ENCODE peak calls at places on chromosomes 12 and 14, in six cellular contexts. V is mesendoderm; A is uterus; I is fibroblast of lung; P is naive thymus-derived CD4-positive, alpha-beta T cell; X is CD8-positive, alpha-beta T cell. M is an unnamed sample. For H3K4me1, the result is how much of the 10 kb centered on the place peaks cover.

GRCh38 chr14:103014466-103015319 is 42.7 kb downstream of the CDC42BPB start:
- DNase-seq in I (peak), P (no peak), V (peak), A (no peak), X (no peak), M (peak)

GRCh38 chr12:119069029-119069731 is 87.8 kb downstream of the SRRM4 start:
- DNase-seq in X (no peak), I (no peak), V (peak), P (no peak), A (no peak), M (no peak)

GRCh38 chr12:92414383-92415065 is 268.9 kb upstream of the BTG1 start:
- DNase-seq in X (no peak), A (no peak), I (peak), V (no peak), P (no peak), M (no peak)

GRCh38 chr12:94873368-94874085 is 130.0 kb downstream of the NDUFA12 start:
- DNase-seq in X (no peak), V (peak), P (no peak), A (peak), I (no peak), M (peak)

GRCh38 chr12:71124833-71125460 is 32.9 kb downstream of the TSPAN8 start:
- DNase-seq in A (no peak), V (no peak), X (no peak), I (no peak), P (no peak), M (no peak)

GRCh38 chr12:32217354-32218310 is 111.0 kb downstream of the BICD1 start:
- DNase-seq in A (no peak), I (peak), P (no peak), V (no peak), X (no peak), M (peak)

GRCh38 chr12:106248177-106248848 is 493 bp upstream of the CKAP4 start:
- DNase-seq in P (no peak), A (peak), I (peak), X (peak), V (peak), M (peak)

GRCh38 chr12:49027846-49028245 is 9.3 kb upstream of the PRKAG1 start:
- DNase-seq in I (no peak), A (no peak), P (no peak), V (no peak), X (no peak), M (no peak)

GRCh38 chr12:103680591-103681065 is 93.6 kb downstream of the STAB2 start:
- DNase-seq in I (no peak), V (peak), P (no peak), A (peak), X (no peak), M (no peak)

GRCh38 chr14:65866422-65866821 is 453.9 kb downstream of the FUT8 start:
- DNase-seq in I (no peak), X (no peak), A (no peak), P (no peak), V (no peak), M (no peak)

GRCh38 chr12:32312049-32312670 is 87.2 kb upstream of the FGD4 start:
- DNase-seq in X (no peak), V (peak), I (peak), P (no peak), A (no peak), M (no peak)

GRCh38 chr12:52380271-52380694 is 5.2 kb downstream of the KRT84 start:
- DNase-seq in V (peak), I (peak), P (no peak), A (no peak), X (no peak), M (peak)

GRCh38 chr14:100056964-100057817 is 8.0 kb upstream of the EVL start:
- DNase-seq in V (peak), A (no peak), I (peak), X (peak), P (no peak), M (no peak)

GRCh38 chr12:72330291-72330690 is 58.1 kb downstream of the TRHDE start:
- DNase-seq in P (no peak), V (peak), X (no peak), I (peak), A (no peak), M (no peak)

GRCh38 chr14:70822706-70823185 is 13.4 kb upstream of the MAP3K9 start:
- DNase-seq in V (peak), A (peak), X (no peak), I (no peak), P (no peak), M (peak)

GRCh38 chr12:6772331-6772695 is at the start of gene LAG3:
- DNase-seq in I (no peak), P (no peak), X (peak), A (peak), V (no peak), M (peak)

GRCh38 chr12:129614221-129614885 is 289.5 kb downstream of the TMEM132D start:
- DNase-seq in V (no peak), P (no peak), A (no peak), I (no peak), X (no peak), M (no peak)

GRCh38 chr14:102684276-102684663 is 91.8 kb downstream of the RCOR1 start:
- DNase-seq in I (no peak), P (no peak), A (no peak), X (no peak), V (no peak), M (no peak)

GRCh38 chr12:82055391-82055790 is 296.2 kb upstream of the PPFIA2 start:
- DNase-seq in X (no peak), V (peak), I (no peak), P (no peak), A (no peak), M (no peak)

GRCh38 chr12:114069507-114069906 is 103.4 kb upstream of the RBM19 start:
- DNase-seq in X (no peak), I (no peak), V (no peak), P (no peak), A (no peak), M (no peak)

GRCh38 chr14:37122288-37122687 is 50.1 kb downstream of the SLC25A21 start:
- DNase-seq in P (no peak), X (no peak), I (peak), V (peak), A (no peak), M (no peak)

GRCh38 chr12:13487326-13487725 is 290.8 kb downstream of the EMP1 start:
- DNase-seq in A (no peak), V (no peak), I (no peak), P (no peak), X (no peak), M (no peak)
- H3K4me1 ChIP-seq in A (under half), V (under half), I (under half), P (under half), X (under half), M (under half)

DNA sequence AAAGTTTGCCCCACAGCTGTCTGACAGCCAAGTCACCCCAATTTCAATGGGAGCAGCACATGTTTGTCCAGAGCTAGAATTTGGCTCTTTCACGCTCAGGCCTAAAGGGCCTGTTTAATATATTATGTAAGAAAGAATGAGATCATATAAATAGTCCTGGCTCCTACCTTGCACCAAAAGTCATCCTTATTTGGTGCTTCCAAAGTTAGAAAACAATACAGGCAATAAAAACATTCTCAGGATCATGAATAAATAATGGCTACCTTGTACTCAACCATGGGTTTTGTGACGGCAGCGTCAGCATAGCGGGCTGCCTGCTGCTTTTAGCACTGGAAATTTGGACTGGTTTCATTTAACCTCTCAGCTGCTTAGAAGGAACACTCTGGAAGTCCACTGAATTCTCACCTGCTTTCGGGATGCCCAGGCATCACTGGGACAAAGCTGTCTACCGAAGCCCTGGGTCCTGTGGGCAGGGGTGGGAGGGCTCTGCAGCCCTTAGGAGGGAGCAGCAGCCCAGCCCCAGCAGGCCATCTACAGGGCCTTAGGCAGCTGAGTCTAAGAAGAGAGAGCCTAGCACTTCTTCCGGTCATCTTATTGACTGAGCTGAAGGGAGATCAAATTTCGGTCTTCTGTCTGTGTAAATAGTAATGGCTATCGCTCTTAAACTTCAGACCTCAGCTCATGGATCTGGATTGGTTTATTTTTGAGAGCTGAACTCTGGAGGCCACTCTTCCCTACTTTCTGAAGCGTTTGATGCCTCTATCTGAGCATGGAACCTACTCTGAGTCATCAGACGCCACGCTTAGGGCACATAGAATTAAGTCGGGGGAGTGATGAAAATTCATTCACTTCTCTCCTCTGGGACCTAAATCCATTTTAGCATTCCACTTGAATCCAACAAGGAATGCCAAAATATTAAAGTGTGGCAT is 106.5 kb downstream of the SAMD4A start:
- DNase-seq in X (no peak), I (peak), V (peak), P (no peak), A (no peak), M (no peak)
- H3K4me1 ChIP-seq in X (under half), I (under half), V (under half), P (under half), A (under half), M (under half)

DNA sequence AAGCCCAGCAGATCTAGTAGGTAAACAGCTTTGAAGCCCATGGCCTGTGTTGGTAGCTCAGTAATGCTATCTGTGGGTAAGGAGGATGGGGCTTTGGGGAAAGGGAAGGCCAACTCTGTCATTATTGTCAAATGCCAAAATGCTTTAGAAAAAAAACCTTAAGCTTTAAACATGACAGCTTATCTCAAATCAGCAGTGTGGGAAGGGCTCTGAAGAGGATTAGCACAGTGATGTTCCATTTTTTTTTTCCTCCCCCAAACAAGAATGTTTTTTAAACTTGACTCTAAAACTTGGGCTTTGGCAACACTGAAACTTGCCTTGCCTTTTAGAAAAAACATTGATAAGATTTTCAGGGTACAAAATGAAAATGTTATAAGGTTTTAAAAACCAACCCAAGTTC is 11.7 kb downstream of the DAAM1 start:
- DNase-seq in X (no peak), I (no peak), P (no peak), V (no peak), A (no peak), M (no peak)
- H3K4me1 ChIP-seq in X (under half), I (under half), P (under half), V (under half), A (under half), M (under half)

GRCh38 chr14:96801931-96802330 is 4.7 kb downstream of the VRK1 start:
- DNase-seq in X (no peak), V (no peak), I (no peak), P (no peak), A (no peak), M (no peak)
- H3K4me1 ChIP-seq in X (under half), V (under half), I (under half), P (under half), A (under half), M (under half)

DNA sequence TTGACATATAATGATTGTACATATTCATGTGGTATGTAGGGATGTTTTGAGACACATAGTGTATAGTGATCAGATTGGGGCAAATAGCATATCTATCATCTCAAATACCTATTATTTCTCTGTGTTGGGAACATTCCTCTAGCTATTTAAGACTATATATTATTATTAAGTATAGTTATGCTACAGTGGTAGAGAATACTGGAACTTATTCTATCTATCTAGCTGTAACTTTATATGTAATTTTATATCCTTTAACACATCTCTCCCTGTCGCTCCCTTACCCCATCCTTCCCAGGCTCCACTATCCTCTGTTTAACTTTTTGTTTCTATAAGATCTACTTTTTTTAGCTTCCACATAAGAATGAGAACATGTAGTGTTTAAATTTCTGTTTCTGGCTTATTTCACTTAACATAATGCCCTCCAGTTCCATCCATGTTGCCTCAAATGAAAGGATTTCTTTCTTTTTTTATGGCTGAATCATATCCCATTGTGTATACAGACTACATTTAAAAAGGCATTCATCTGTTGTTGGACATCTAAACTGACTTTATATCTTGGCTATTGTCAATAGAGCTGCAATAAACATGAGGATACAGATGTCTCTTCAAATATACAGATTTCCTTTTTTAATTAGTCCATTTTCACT is 102.1 kb upstream of the GZMB start:
- DNase-seq in A (no peak), V (no peak), X (no peak), I (no peak), P (no peak), M (no peak)
- H3K4me1 ChIP-seq in A (under half), V (under half), X (under half), I (under half), P (under half), M (under half)

GRCh38 chr12:54276368-54276767 is 3.6 kb downstream of the CBX5 start:
- DNase-seq in V (no peak), I (no peak), X (no peak), P (no peak), A (no peak), M (no peak)
- H3K4me1 ChIP-seq in V (under half), I (under half), X (under half), P (under half), A (under half), M (under half)

DNA sequence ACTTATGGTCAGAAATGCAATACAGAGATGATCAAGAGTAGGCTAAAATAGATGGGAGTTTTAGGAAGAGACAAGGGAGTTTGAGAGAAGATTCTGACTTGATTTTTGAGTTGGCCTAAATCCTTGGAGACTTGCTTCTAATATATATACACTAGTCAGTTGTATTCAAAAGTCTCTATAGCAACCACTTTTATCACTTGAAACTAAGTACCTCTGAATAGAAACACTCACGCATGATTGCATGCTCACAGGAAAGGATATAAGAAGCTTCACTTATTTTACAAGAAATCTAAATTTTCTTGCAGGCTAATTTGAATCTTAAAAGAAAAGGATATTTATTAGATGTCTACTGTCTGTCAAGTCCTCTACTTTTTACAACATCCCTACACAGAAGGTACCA is 316.8 kb downstream of the SNAPC1 start:
- DNase-seq in V (no peak), I (no peak), P (no peak), A (no peak), X (no peak), M (no peak)
- H3K4me1 ChIP-seq in V (under half), I (under half), P (under half), A (under half), X (under half), M (under half)

GRCh38 chr12:56630180-56630632 is at the start of gene BAZ2A:
- DNase-seq in P (peak), I (peak), A (peak), X (peak), V (peak), M (peak)

GRCh38 chr12:56622535-56622934 is 7.6 kb downstream of the BAZ2A start:
- DNase-seq in I (no peak), X (no peak), A (no peak), P (no peak), V (no peak), M (no peak)

GRCh38 chr12:56628671-56629458 is 1.3 kb downstream of the BAZ2A start:
- DNase-seq in V (peak), I (peak), P (peak), X (peak), A (peak), M (peak)

GRCh38 chr12:56629459-56630179 is 507 bp downstream of the BAZ2A start:
- DNase-seq in P (peak), X (peak), I (no peak), V (peak), A (peak), M (no peak)

DNA sequence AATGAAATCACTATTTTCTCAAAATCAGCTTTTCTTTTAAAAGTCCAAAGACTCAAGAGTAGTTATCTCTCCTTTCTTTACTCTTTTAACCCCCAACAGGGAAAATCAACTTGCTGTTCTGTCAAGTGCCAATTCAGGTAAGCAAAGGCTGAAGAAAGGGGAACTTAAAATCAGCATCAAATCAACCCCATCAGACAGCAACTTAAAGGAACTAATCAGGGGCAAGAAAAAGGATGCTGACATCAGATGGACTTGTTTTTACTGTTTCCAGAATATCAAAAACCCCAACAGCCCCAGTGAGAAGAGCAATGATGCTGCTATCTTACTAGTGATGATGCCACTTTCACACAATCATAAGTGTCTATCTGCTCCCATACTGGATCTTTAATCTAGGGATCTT is 3.4 kb downstream of the BAZ2A start:
- DNase-seq in I (no peak), X (no peak), V (no peak), P (no peak), A (no peak), M (no peak)
- H3K4me1 ChIP-seq in I (under half), X (under half), V (under half), P (under half), A (under half), M (under half)